ENCODE peak calls at places on chromosomes 12 and 14, in four cellular contexts. B is GM10248, M is mammary epithelial cell, Y is RWPE1. U is an unnamed sample.

GRCh38 chr12:71799105-71799504 is 40.5 kb upstream of the TBC1D15 start:
- DNase-seq in Y (peak; percentile 6), B (no peak), M (peak; percentile 34), U (no peak)

GRCh38 chr14:74763803-74764531 is 851 bp downstream of the YLPM1 start:
- DNase-seq in Y (peak; percentile 38), B (peak; percentile 34), M (peak; percentile 67), U (peak; percentile 3)

GRCh38 chr12:27652174-27652763 is 44.0 kb upstream of the REP15 start:
- DNase-seq in M (peak; percentile 67), Y (peak; percentile 65), B (peak; percentile 48), U (peak; percentile 72)

GRCh38 chr12:44509471-44509870 is 366.6 kb downstream of the NELL2 start:
- DNase-seq in Y (no peak), B (no peak), M (no peak), U (no peak)

GRCh38 chr14:30214456-30215090 is 286.9 kb upstream of the PRKD1 start:
- DNase-seq in B (peak; percentile 3), M (peak; percentile 55), Y (peak; percentile 45), U (peak; percentile 32)

GRCh38 chr14:20714593-20715250 is 26.2 kb downstream of the ANG start:
- DNase-seq in Y (peak; percentile 77), M (peak; percentile 79), B (no peak), U (peak; percentile 88)

GRCh38 chr12:4252595-4252994 is 21.0 kb upstream of the CCND2 start:
- DNase-seq in B (no peak), Y (no peak), M (no peak), U (no peak)

GRCh38 chr12:124418156-124418555 is 123.3 kb downstream of the RFLNA start:
- DNase-seq in M (no peak), Y (no peak), B (no peak), U (no peak)

GRCh38 chr12:55736780-55737580 is 5.9 kb upstream of the GDF11 start:
- DNase-seq in Y (peak; percentile 22), B (peak; percentile 59), M (peak; percentile 73), U (peak; percentile 89)

GRCh38 chr12:16389594-16389993 is 42.1 kb downstream of the MGST1 start:
- DNase-seq in Y (peak; percentile 28), M (peak; percentile 93), B (no peak), U (no peak)

GRCh38 chr12:124509676-124510300 is 57.6 kb downstream of the NCOR2 start:
- DNase-seq in Y (peak; percentile 69), B (no peak), M (peak; percentile 89), U (peak; percentile 92)

GRCh38 chr14:95855606-95856005 is 21.0 kb upstream of the TUNAR start:
- DNase-seq in B (no peak), Y (no peak), M (no peak), U (no peak)

GRCh38 chr14:20684662-20685456 is 499 bp downstream of the RNASE4 start:
- DNase-seq in M (peak; percentile 60), Y (peak; percentile 34), B (no peak), U (no peak)

GRCh38 chr14:98270201-98270600 is 1001.8 kb downstream of the BCL11B start:
- DNase-seq in B (no peak), M (peak; percentile 63), Y (peak; percentile 13), U (no peak)

GRCh38 chr14:36661506-36662257 is at the start of gene PAX9:
- DNase-seq in M (peak; percentile 87), Y (peak; percentile 95), B (peak; percentile 58), U (peak; percentile 95)

GRCh38 chr12:26789731-26790644 is 43.0 kb downstream of the ITPR2 start:
- DNase-seq in M (peak; percentile 47), B (no peak), Y (no peak), U (no peak)

GRCh38 chr14:68263563-68264350 is 444.2 kb downstream of the RAD51B start:
- DNase-seq in M (no peak), B (no peak), Y (no peak), U (no peak)

GRCh38 chr14:96060161-96060933 is 21.2 kb downstream of the C14orf132 start:
- DNase-seq in Y (no peak), B (no peak), M (no peak), U (no peak)

GRCh38 chr14:61973981-61974380 is 211.8 kb downstream of the SNAPC1 start:
- DNase-seq in B (no peak), Y (no peak), M (peak; percentile 32), U (no peak)

GRCh38 chr12:119594772-119595445 is 1.3 kb downstream of the TMEM233 start:
- DNase-seq in Y (no peak), M (no peak), B (peak; percentile 23), U (peak; percentile 38)

GRCh38 chr14:54555651-54556050 is 11.3 kb upstream of the SAMD4A start:
- DNase-seq in Y (no peak), B (no peak), M (no peak), U (no peak)

GRCh38 chr14:100800041-100800440 is 25.9 kb upstream of the MEG3 start:
- DNase-seq in M (no peak), B (no peak), Y (no peak), U (no peak)

GRCh38 chr14:104192883-104193245 is 54.5 kb downstream of the KIF26A start:
- DNase-seq in M (no peak), B (no peak), Y (no peak), U (no peak)

GRCh38 chr12:49548822-49549648 is 10.2 kb downstream of the KCNH3 start:
- DNase-seq in M (no peak), B (no peak), Y (no peak), U (no peak)
- TF ChIP-seq CTCF in M (no peak), B (peak; percentile 27), Y (no peak), U (no peak)

GRCh38 chr14:88380405-88380804 is 5.1 kb upstream of the SPATA7 start:
- DNase-seq in Y (no peak), B (peak; percentile 13), M (no peak), U (no peak)
- TF ChIP-seq CTCF in Y (no peak), B (peak; percentile 18), M (peak; percentile 29), U (no peak)

GRCh38 chr12:31476437-31476836 is 114.5 kb downstream of the DENND5B start:
- DNase-seq in B (no peak), M (no peak), Y (no peak), U (no peak)

GRCh38 chr12:31478898-31479297 is 112.0 kb downstream of the DENND5B start:
- DNase-seq in M (no peak), B (no peak), Y (no peak), U (no peak)

GRCh38 chr12:31477669-31478068 is 113.3 kb downstream of the DENND5B start:
- DNase-seq in B (peak; percentile 16), M (no peak), Y (no peak), U (no peak)

GRCh38 chr12:31479516-31480210 is 111.3 kb downstream of the DENND5B start:
- DNase-seq in B (no peak), Y (no peak), M (no peak), U (no peak)

DNA sequence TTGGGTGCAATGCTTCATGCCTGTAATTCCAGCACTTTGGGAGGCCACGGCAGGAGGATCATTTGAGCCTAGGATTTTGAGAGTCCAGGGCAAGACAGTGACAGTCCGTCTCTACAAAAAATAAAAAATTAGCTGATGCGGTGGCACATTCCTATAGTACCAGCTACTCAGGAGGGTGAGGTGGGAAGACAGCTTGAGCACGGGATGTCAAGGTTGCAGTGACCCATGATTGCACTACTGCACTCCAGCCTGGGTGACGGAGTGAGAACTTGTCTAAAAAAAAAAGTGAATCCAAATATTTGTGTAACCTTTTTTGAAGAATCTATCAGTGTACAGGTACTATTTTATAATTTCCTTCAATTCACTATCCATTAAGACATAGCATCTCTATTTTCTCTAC is 112.5 kb downstream of the DENND5B start:
- DNase-seq in Y (no peak), B (no peak), M (no peak), U (no peak)
- TF ChIP-seq CTCF in Y (no peak), B (no peak), M (no peak), U (no peak)

DNA sequence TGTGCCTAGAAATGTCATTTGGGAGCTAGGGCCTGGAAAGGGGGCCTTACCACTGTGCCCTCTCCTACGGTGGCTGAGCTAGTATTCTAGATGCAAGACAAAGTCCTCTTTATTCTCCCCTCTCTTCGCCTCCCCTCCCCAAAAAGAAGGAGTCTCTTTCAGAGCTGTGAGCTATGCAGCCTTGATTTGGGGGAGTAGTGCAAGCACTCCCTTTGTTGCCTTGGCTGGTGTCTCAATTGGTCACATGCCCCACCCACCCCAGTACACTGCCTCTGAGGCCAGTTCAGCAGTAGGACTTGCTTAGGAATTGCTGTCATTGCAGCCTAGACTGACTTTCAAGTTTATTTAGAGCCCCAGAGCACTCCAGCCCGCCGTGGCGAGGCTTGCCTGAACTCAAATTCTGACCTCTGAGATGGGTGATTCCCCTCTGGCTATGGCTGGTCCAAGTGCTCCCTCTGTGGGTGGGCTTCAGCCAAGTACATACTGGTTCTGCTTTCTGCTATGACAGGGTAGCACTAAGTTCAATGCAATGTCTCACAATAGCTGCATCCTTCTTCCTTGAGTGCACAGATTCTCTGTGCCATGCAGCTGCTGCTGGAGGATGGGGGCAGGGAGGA is 37.0 kb upstream of the FBXO33 start:
- DNase-seq in Y (no peak), B (no peak), M (no peak), U (peak; percentile 19)
- TF ChIP-seq CTCF in Y (no peak), B (peak; percentile 77), M (no peak), U (no peak)

DNA sequence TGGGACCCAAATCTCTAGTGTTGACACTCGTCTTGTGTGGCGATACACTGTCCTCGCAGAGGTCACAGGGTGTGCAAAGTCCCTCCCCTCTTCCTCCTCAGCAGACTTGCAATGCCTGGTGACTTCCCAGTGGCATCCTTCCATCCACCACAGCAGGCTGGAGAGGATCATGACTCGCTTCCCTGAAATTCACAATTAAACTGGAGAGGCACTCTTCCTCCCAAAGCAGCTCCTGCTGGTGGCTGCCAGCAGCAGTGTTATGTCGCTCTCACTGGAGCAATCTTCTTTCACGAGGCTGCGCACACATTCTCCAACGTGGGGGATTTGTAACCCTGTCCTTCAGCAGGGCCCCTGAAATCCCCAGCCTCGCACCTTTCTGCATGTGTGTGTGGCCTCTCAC is 145.2 kb upstream of the TMCC3 start:
- DNase-seq in M (peak; percentile 64), Y (peak; percentile 58), B (no peak), U (no peak)
- TF ChIP-seq CTCF in M (peak; percentile 40), Y (no peak), B (no peak), U (no peak)

DNA sequence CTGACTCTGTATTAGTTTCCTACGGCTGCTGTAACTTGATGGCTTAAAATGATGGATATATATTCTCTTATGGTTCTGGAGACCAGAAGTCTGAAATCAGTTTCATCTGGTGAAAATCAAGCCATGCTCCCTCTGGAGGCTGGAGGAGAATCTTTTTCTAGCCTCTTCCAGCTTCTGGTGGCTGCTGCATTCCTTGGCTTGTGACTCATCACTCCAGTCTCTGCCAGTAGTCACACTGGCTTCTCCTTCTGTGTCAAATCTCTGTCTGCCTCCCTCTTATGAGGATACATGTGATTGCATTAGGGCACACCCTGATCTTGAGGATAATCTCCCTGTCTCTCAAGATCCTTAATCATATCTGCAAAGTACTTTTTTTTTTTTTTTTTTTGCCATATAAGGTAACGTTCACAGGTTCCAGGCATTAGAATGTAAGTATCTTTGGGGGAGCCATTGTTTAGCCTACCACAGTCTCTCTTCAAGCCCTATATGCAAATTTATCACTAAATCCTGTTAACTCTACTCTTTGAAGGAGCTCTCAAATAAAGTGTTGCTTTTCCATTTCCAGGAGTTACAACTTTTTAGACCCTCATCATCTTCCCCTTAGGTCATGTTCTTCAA is 17.8 kb downstream of the DNAL1 start:
- DNase-seq in Y (peak; percentile 71), B (no peak), M (peak; percentile 95), U (peak; percentile 65)
- TF ChIP-seq CTCF in Y (peak; percentile 71), B (no peak), M (peak; percentile 58), U (peak; percentile 30)

U was measured in Calu3.